ENCODE peak calls at places on chromosome 16, in seven cellular contexts. O is PC-9, R is adrenal gland, V is esophagus squamous epithelium, I is mesendoderm, K is gastrocnemius medialis, F is heart left ventricle. X is an unnamed sample. For H3K4me1, the result is how much of the 10 kb centered on the place peaks cover.

GRCh38 chr16:24737391-24737871 is 8.0 kb downstream of the TNRC6A start:
- DNase-seq in K (no peak), O (peak), V (no peak), R (no peak), F (no peak), I (no peak), X (no peak)

GRCh38 chr16:82340531-82340930 is 170.5 kb upstream of the MPHOSPH6 start:
- DNase-seq in I (peak), R (no peak), V (no peak), O (no peak), K (no peak), F (no peak), X (no peak)

GRCh38 chr16:86942469-86943175 is 364.3 kb downstream of the FOXL1 start:
- DNase-seq in O (no peak), V (no peak), R (no peak), F (no peak), I (no peak), K (no peak), X (no peak)

GRCh38 chr16:61263400-61263799 is 772.8 kb downstream of the CDH8 start:
- DNase-seq in K (no peak), V (no peak), I (peak), R (no peak), O (no peak), F (no peak), X (no peak)

GRCh38 chr16:8937803-8938202 is 25.9 kb downstream of the USP7 start:
- DNase-seq in R (no peak), I (no peak), K (no peak), O (peak), F (no peak), V (no peak), X (no peak)

GRCh38 chr16:63568184-63568583 is 1531.9 kb upstream of the CDH8 start:
- DNase-seq in V (no peak), K (no peak), O (no peak), R (no peak), F (no peak), I (peak), X (no peak)

GRCh38 chr16:12271006-12271405 is 294.5 kb downstream of the SNX29 start:
- DNase-seq in V (no peak), K (no peak), R (no peak), O (no peak), F (no peak), I (peak), X (no peak)

GRCh38 chr16:3520861-3521260 is 20.1 kb downstream of the CLUAP1 start:
- DNase-seq in R (no peak), V (no peak), O (no peak), K (no peak), F (no peak), I (peak), X (peak)

GRCh38 chr16:35561346-35561745 is 2101.9 kb downstream of the TP53TG3F start:
- DNase-seq in F (no peak), I (no peak), R (peak), O (no peak), K (no peak), V (no peak), X (no peak)

GRCh38 chr16:15415411-15416070 is 18.8 kb upstream of the BMERB1 start:
- DNase-seq in F (no peak), R (peak), I (no peak), V (no peak), O (peak), K (no peak), X (no peak)

GRCh38 chr16:88068476-88069396 is 117.5 kb downstream of the BANP start:
- DNase-seq in O (no peak), R (no peak), V (no peak), I (no peak), F (no peak), K (no peak), X (no peak)

GRCh38 chr16:29837833-29838232 is 17.6 kb downstream of the MVP start:
- DNase-seq in F (no peak), O (no peak), K (no peak), V (no peak), R (no peak), I (no peak), X (no peak)

GRCh38 chr16:11151156-11151904 is 104.7 kb downstream of the SOCS1 start:
- DNase-seq in F (no peak), O (peak), K (no peak), V (no peak), R (no peak), I (no peak), X (no peak)

GRCh38 chr16:79272141-79272577 is 328.4 kb downstream of the MAF start:
- DNase-seq in F (no peak), K (no peak), I (no peak), R (no peak), O (no peak), V (no peak), X (no peak)

GRCh38 chr16:88356727-88357199 is 26.0 kb upstream of the ZNF469 start:
- DNase-seq in R (no peak), I (no peak), V (no peak), F (no peak), O (no peak), K (no peak), X (no peak)

GRCh38 chr16:66580605-66581209 is 1.4 kb downstream of the CMTM2 start:
- DNase-seq in O (peak), I (peak), F (no peak), R (no peak), K (peak), V (no peak), X (no peak)

GRCh38 chr16:69187387-69187890 is 475 bp downstream of the SNTB2 start:
- DNase-seq in O (no peak), I (peak), K (peak), V (no peak), F (peak), R (peak), X (peak)

GRCh38 chr16:50065624-50066481 is at the start of gene HEATR3:
- DNase-seq in R (peak), F (peak), K (peak), O (peak), I (peak), V (peak), X (peak)

GRCh38 chr16:18953535-18953934 is 27.3 kb upstream of the SMG1 start:
- DNase-seq in I (no peak), V (no peak), O (no peak), K (no peak), R (no peak), F (no peak), X (no peak)

DNA sequence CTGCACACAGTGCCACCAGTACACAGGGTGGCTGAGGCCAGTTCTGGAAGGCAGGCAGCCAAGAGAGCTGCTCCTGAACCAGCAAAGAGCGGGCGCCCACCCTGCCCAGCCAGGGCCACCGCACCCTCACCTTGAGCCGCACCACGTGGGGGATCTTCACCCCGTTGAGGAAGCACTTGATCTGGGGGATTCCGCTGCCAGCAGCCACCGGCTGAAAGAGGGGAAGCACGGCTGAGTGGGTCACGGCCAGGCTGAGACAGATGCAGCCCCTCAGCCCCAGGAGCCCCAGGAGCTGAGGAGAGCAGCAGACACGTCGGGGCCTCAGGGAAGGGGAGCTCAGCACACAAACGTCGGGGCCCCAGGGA is 14.6 kb upstream of the CCDC154 start:
- DNase-seq in K (no peak), F (no peak), I (no peak), O (no peak), V (no peak), R (no peak), X (no peak)
- H3K4me3 ChIP-seq in K (no peak), F (no peak), I (no peak), O (no peak), V (no peak), R (no peak), X (no peak)

GRCh38 chr16:31411024-31411845 is 16.9 kb downstream of the COX6A2 start:
- DNase-seq in R (no peak), I (no peak), V (no peak), K (no peak), O (no peak), F (no peak), X (no peak)
- H3K4me1 ChIP-seq in R (under half), I (under half), V (under half), K (under half), O (under half), F (under half), X (under half)

DNA sequence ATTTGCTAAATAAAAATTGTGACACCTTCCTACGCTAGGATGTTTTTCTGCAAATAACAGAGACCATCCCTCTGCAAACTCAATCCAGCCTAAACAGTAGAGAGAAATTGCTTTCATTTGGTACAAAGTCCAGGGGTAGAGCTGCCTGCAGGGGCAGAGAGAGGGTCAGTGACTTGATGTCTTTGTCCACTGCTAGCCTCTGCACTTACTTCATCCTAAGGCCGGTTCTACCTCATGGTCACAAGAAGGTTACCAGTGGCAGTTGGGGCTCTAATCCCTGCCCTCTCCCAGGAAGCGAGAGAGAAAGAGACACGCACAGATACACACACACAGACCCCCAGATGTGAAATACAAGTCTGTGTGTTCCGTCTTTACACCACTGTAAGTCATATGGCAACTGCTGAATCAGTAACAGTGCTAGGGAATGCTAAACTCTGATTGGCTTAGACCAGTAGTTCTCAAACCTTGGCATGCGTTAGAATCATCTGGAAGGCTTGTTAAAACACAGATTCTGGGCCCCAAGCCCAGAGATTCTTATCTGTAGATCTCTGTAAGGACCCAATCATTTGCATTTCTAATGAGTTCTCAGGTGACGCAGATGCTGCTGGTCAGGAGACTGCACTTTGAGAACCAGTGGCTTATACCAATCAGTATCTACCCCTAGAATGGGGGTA is 13.1 kb upstream of the LPCAT2 start:
- DNase-seq in O (no peak), I (no peak), V (no peak), K (no peak), R (peak), F (no peak), X (no peak)
- H3K27ac ChIP-seq in O (no peak), I (no peak), V (no peak), K (no peak), R (no peak), F (no peak), X (no peak)

DNA sequence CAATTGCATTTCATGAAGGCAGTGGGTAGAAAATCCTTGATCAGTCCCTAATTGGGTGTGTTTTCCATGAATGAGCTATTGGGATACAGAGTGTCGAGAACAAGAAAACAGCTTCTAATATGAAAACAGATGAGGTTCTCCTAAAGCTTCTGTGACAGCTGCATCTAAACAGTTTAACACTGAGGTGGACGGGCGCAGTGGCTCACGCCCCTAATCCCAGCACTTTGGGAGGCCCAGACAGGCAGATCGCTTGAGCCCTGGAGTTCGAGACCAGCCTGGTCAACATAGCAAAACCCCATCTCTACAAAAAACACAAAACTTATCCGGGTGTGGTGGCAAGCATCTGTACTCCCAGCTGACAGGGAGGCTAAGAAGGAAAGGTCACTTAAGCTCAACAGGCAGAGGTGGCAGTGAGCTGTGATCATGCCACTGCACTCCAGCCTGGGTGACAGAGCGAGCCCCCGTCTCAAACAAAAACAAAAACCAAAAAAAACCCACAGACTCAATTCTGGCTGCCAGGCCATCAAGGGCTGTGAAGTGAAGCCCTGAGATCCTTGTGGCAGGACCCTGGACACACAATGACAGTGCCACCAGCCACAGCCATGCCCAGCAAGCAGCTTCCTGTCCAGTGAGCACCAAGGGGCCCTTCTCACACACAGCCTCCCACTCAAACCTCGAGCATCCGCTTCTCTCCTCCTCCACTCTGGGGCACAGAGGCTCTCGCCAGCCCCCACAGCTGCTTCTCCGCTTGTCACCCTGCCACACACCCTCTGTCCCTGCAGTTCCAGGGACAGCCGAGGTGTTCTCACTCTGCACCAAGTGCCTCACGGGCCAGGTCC is 44.0 kb downstream of the ANKRD11 start:
- DNase-seq in V (no peak), I (no peak), R (no peak), O (no peak), K (peak), F (no peak), X (no peak)
- H3K4me3 ChIP-seq in V (no peak), I (no peak), R (no peak), O (no peak), K (no peak), F (no peak), X (no peak)

GRCh38 chr16:67846320-67847063 is at the start of gene NUTF2:
- DNase-seq in F (peak), K (peak), V (peak), R (peak), O (peak), I (peak), X (peak)
- H3K4me1 ChIP-seq in F (under half), K (under half), V (half or more), R (under half), O (under half), I (under half), X (half or more)

GRCh38 chr16:27333549-27333948 is 19.8 kb downstream of the IL4R start:
- DNase-seq in K (no peak), V (no peak), O (peak), F (no peak), I (no peak), R (no peak), X (no peak)
- H3K27ac ChIP-seq in K (peak), V (peak), O (no peak), F (peak), I (no peak), R (no peak), X (peak)

GRCh38 chr16:84350611-84351400 is 17.5 kb upstream of the ATP2C2 start:
- DNase-seq in O (no peak), K (no peak), R (no peak), F (no peak), V (no peak), I (no peak), X (no peak)
- H3K4me3 ChIP-seq in O (no peak), K (no peak), R (no peak), F (no peak), V (no peak), I (no peak), X (no peak)

GRCh38 chr16:67959930-67960329 is 8.5 kb downstream of the SLC12A4 start:
- DNase-seq in R (no peak), V (no peak), K (no peak), O (no peak), F (no peak), I (no peak), X (no peak)
- H3K4me1 ChIP-seq in R (under half), V (half or more), K (half or more), O (under half), F (half or more), I (under half), X (half or more)

GRCh38 chr16:80580109-80580832 is 39.5 kb downstream of the DYNLRB2 start:
- DNase-seq in K (no peak), I (no peak), F (no peak), O (no peak), V (no peak), R (no peak), X (no peak)
- H3K27ac ChIP-seq in K (no peak), I (no peak), F (no peak), O (no peak), V (no peak), R (no peak), X (no peak)